ENCODE peak calls at places on chromosomes 12 and 14, in six cellular contexts. One of them, this sample, is unnamed. For H3K4me1, the result is how much of the 10 kb centered on the place peaks cover.

GRCh38 chr12:26233620-26234019 is 38.2 kb downstream of the SSPN start:
- DNase-seq in gastrocnemius medialis: no peak
- DNase-seq in sigmoid colon: no peak
- DNase-seq in body of pancreas: no peak
- DNase-seq in testis: peak
- DNase-seq in heart left ventricle: no peak
- DNase-seq in this sample: no peak

GRCh38 chr12:27012982-27013255 is 1.3 kb downstream of the TM7SF3 start:
- DNase-seq in body of pancreas: peak
- DNase-seq in heart left ventricle: no peak
- DNase-seq in testis: no peak
- DNase-seq in gastrocnemius medialis: no peak
- DNase-seq in sigmoid colon: no peak
- DNase-seq in this sample: no peak

GRCh38 chr14:88326352-88327103 is 3.5 kb upstream of the KCNK10 start:
- DNase-seq in heart left ventricle: no peak
- DNase-seq in testis: no peak
- DNase-seq in gastrocnemius medialis: no peak
- DNase-seq in sigmoid colon: no peak
- DNase-seq in body of pancreas: no peak
- DNase-seq in this sample: no peak

GRCh38 chr14:48857366-48857765 is 728.8 kb downstream of the RPS29 start:
- DNase-seq in testis: no peak
- DNase-seq in sigmoid colon: no peak
- DNase-seq in gastrocnemius medialis: no peak
- DNase-seq in body of pancreas: no peak
- DNase-seq in heart left ventricle: no peak
- DNase-seq in this sample: no peak

GRCh38 chr14:62251237-62251636 is 489.0 kb downstream of the SNAPC1 start:
- DNase-seq in body of pancreas: no peak
- DNase-seq in sigmoid colon: no peak
- DNase-seq in testis: no peak
- DNase-seq in heart left ventricle: no peak
- DNase-seq in gastrocnemius medialis: no peak
- DNase-seq in this sample: no peak

GRCh38 chr12:88111074-88111652 is 30.7 kb downstream of the CEP290 start:
- DNase-seq in testis: no peak
- DNase-seq in gastrocnemius medialis: no peak
- DNase-seq in sigmoid colon: no peak
- DNase-seq in body of pancreas: no peak
- DNase-seq in heart left ventricle: no peak
- DNase-seq in this sample: no peak

GRCh38 chr12:75650989-75651695 is 139.7 kb upstream of the KRR1 start:
- DNase-seq in body of pancreas: no peak
- DNase-seq in sigmoid colon: no peak
- DNase-seq in testis: peak
- DNase-seq in heart left ventricle: no peak
- DNase-seq in gastrocnemius medialis: no peak
- DNase-seq in this sample: no peak

GRCh38 chr12:31853977-31854376 is 105.2 kb upstream of the RESF1 start:
- DNase-seq in gastrocnemius medialis: no peak
- DNase-seq in testis: no peak
- DNase-seq in body of pancreas: no peak
- DNase-seq in sigmoid colon: no peak
- DNase-seq in heart left ventricle: no peak
- DNase-seq in this sample: no peak

GRCh38 chr12:42987216-42987631 is 397.7 kb upstream of the PRICKLE1 start:
- DNase-seq in gastrocnemius medialis: no peak
- DNase-seq in testis: no peak
- DNase-seq in sigmoid colon: no peak
- DNase-seq in body of pancreas: peak
- DNase-seq in heart left ventricle: no peak
- DNase-seq in this sample: no peak

GRCh38 chr14:32077081-32078029 is at the start of gene ARHGAP5:
- DNase-seq in heart left ventricle: peak
- DNase-seq in testis: peak
- DNase-seq in body of pancreas: peak
- DNase-seq in gastrocnemius medialis: peak
- DNase-seq in sigmoid colon: peak
- DNase-seq in this sample: peak

GRCh38 chr14:30988509-30988908 is 36.9 kb upstream of the AP4S1 start:
- DNase-seq in heart left ventricle: no peak
- DNase-seq in sigmoid colon: no peak
- DNase-seq in body of pancreas: no peak
- DNase-seq in gastrocnemius medialis: no peak
- DNase-seq in testis: no peak
- DNase-seq in this sample: no peak

GRCh38 chr12:89994901-89995300 is 286.3 kb upstream of the ATP2B1 start:
- DNase-seq in testis: no peak
- DNase-seq in gastrocnemius medialis: no peak
- DNase-seq in sigmoid colon: no peak
- DNase-seq in body of pancreas: no peak
- DNase-seq in heart left ventricle: no peak
- DNase-seq in this sample: no peak

GRCh38 chr14:99514552-99515300 is 33.5 kb downstream of the CCNK start:
- DNase-seq in body of pancreas: no peak
- DNase-seq in heart left ventricle: peak
- DNase-seq in testis: no peak
- DNase-seq in sigmoid colon: no peak
- DNase-seq in gastrocnemius medialis: no peak
- DNase-seq in this sample: no peak

GRCh38 chr14:95480109-95480886 is 36.2 kb downstream of the SYNE3 start:
- DNase-seq in gastrocnemius medialis: peak
- DNase-seq in heart left ventricle: peak
- DNase-seq in body of pancreas: peak
- DNase-seq in sigmoid colon: peak
- DNase-seq in testis: peak
- DNase-seq in this sample: no peak

DNA sequence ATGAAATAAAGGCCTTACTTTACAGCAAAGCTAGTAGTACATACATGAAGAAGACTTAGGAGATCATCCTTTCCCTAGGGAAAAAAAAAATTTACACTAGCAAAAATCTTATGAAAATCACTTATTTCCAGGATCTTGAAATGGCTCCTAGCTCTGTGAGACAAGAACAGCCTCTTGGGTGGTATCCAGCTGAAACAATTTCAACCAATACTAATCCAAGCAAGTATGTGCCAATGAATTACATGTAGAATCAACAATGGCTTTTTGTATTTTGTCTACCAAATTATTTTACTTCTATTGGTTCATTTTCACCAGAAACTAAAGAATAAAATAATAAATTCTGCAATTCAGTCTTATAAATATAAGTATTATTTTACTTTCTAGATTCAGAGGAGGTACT is 2.7 kb upstream of the SLCO1A2 start:
- DNase-seq in body of pancreas: no peak
- DNase-seq in gastrocnemius medialis: no peak
- DNase-seq in heart left ventricle: no peak
- DNase-seq in sigmoid colon: no peak
- DNase-seq in testis: no peak
- DNase-seq in this sample: no peak
- H3K4me1 ChIP-seq in body of pancreas: under half
- H3K4me1 ChIP-seq in gastrocnemius medialis: under half
- H3K4me1 ChIP-seq in heart left ventricle: under half
- H3K4me1 ChIP-seq in sigmoid colon: under half
- H3K4me1 ChIP-seq in testis: under half
- H3K4me1 ChIP-seq in this sample: under half

DNA sequence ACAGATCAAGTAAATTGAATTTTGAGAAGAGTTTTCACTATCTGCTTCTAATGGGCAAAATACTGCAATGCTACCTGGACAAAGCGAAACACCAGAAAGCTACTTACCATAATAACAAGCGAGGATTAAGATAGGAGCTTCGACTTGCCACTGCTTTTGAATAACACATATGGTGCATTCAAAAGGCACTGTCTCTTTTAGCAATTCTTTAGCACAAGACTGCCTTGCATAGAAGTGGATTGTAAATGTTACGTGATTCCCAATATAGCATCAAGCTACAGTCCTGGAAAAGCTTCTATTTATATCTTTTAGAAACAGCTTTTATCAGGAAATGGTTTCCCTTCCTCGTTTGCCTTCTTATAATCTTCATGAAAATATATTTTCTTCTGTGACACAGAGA is 258.7 kb upstream of the PDE3A start:
- DNase-seq in gastrocnemius medialis: no peak
- DNase-seq in heart left ventricle: no peak
- DNase-seq in testis: no peak
- DNase-seq in body of pancreas: no peak
- DNase-seq in sigmoid colon: no peak
- DNase-seq in this sample: no peak
- H3K4me3 ChIP-seq in gastrocnemius medialis: no peak
- H3K4me3 ChIP-seq in heart left ventricle: no peak
- H3K4me3 ChIP-seq in testis: no peak
- H3K4me3 ChIP-seq in body of pancreas: no peak
- H3K4me3 ChIP-seq in sigmoid colon: no peak
- H3K4me3 ChIP-seq in this sample: no peak

GRCh38 chr12:49230810-49231209 is 34.1 kb upstream of the TUBA1C start:
- DNase-seq in gastrocnemius medialis: no peak
- DNase-seq in heart left ventricle: no peak
- DNase-seq in body of pancreas: no peak
- DNase-seq in testis: no peak
- DNase-seq in sigmoid colon: no peak
- DNase-seq in this sample: no peak
- TF ChIP-seq POLR2A in gastrocnemius medialis: no peak
- TF ChIP-seq POLR2A in heart left ventricle: no peak
- TF ChIP-seq POLR2A in body of pancreas: no peak
- TF ChIP-seq POLR2A in testis: no peak
- TF ChIP-seq POLR2A in sigmoid colon: no peak
- TF ChIP-seq POLR2A in this sample: no peak

DNA sequence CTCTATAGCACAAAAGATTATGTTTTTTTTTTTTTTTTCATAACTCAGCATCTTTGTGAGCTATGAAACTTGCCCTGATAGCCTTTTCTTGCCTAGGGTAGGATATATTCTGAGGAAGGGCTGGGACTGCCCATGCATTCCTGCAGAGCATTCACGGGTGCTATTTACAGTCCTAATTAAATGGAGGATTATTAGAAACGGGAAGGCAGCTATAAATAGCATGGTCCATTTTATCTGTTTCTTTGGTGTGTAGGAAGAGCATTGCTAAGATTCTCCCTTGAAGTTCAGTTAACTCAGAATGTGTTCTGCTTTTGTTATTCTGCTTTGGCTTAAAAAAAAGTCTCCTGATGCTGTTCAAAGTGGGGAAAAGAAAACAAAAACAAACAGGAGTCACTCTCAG is 630.9 kb downstream of the DIO2 start:
- DNase-seq in sigmoid colon: no peak
- DNase-seq in testis: no peak
- DNase-seq in heart left ventricle: no peak
- DNase-seq in gastrocnemius medialis: no peak
- DNase-seq in body of pancreas: no peak
- DNase-seq in this sample: no peak
- H3K4me1 ChIP-seq in sigmoid colon: under half
- H3K4me1 ChIP-seq in testis: under half
- H3K4me1 ChIP-seq in heart left ventricle: under half
- H3K4me1 ChIP-seq in gastrocnemius medialis: under half
- H3K4me1 ChIP-seq in body of pancreas: under half
- H3K4me1 ChIP-seq in this sample: under half

GRCh38 chr14:93016275-93016845 is 93.4 kb downstream of the CHGA start:
- DNase-seq in body of pancreas: no peak
- DNase-seq in sigmoid colon: no peak
- DNase-seq in testis: no peak
- DNase-seq in heart left ventricle: no peak
- DNase-seq in gastrocnemius medialis: no peak
- DNase-seq in this sample: no peak
- H3K4me3 ChIP-seq in body of pancreas: no peak
- H3K4me3 ChIP-seq in sigmoid colon: no peak
- H3K4me3 ChIP-seq in testis: no peak
- H3K4me3 ChIP-seq in heart left ventricle: no peak
- H3K4me3 ChIP-seq in gastrocnemius medialis: no peak
- H3K4me3 ChIP-seq in this sample: no peak

GRCh38 chr14:68231832-68232642 is 412.5 kb downstream of the RAD51B start:
- DNase-seq in gastrocnemius medialis: no peak
- DNase-seq in sigmoid colon: no peak
- DNase-seq in body of pancreas: no peak
- DNase-seq in heart left ventricle: no peak
- DNase-seq in testis: no peak
- DNase-seq in this sample: no peak
- TF ChIP-seq POLR2A in gastrocnemius medialis: no peak
- TF ChIP-seq POLR2A in sigmoid colon: no peak
- TF ChIP-seq POLR2A in body of pancreas: peak
- TF ChIP-seq POLR2A in heart left ventricle: no peak
- TF ChIP-seq POLR2A in testis: no peak
- TF ChIP-seq POLR2A in this sample: no peak

GRCh38 chr12:6340745-6341438 is 984 bp downstream of the TNFRSF1A start:
- DNase-seq in gastrocnemius medialis: no peak
- DNase-seq in testis: no peak
- DNase-seq in sigmoid colon: no peak
- DNase-seq in heart left ventricle: peak
- DNase-seq in body of pancreas: no peak
- DNase-seq in this sample: no peak

GRCh38 chr12:6342140-6342889 is 439 bp upstream of the TNFRSF1A start:
- DNase-seq in heart left ventricle: no peak
- DNase-seq in testis: no peak
- DNase-seq in body of pancreas: no peak
- DNase-seq in sigmoid colon: no peak
- DNase-seq in gastrocnemius medialis: no peak
- DNase-seq in this sample: no peak

GRCh38 chr12:6338955-6339761 is 2.7 kb downstream of the TNFRSF1A start:
- DNase-seq in heart left ventricle: no peak
- DNase-seq in sigmoid colon: no peak
- DNase-seq in gastrocnemius medialis: no peak
- DNase-seq in testis: no peak
- DNase-seq in body of pancreas: no peak
- DNase-seq in this sample: no peak

GRCh38 chr12:6343518-6343917 is 1.6 kb upstream of the TNFRSF1A start:
- DNase-seq in gastrocnemius medialis: no peak
- DNase-seq in heart left ventricle: no peak
- DNase-seq in sigmoid colon: no peak
- DNase-seq in testis: no peak
- DNase-seq in body of pancreas: no peak
- DNase-seq in this sample: no peak

DNA sequence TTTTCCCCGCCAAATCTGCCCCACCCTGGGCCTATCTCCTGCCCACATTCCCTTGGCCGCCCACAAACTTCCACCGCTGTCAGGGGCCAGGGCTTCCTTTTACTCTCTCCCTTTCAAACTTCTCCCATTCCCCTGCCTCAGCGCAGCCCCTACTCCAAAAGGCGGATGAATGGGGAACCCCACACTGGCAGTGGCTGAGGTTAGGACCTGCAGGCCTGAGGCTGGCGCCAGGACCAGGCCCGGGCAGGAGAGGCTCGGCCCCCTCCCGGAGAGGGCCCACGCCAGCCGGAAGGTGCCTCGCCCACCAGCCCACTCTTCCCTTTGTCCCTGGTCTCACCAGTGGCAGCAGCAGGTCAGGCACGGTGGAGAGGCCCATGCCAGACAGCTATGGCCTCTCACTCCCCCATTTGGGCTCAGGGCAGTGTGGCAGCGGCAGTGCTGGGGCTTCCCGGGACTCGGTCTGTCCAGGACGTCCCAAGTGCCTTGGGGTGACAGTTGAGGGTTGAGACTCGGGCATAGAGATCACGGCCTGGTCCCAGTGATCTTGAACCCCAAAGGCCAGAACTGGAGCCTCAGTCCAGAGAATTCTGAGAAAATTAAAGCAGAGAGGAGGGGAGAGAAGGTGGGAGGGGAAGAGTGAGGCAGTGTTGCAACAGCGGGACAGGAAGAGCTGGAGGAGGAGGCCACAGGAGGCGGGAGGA is at the start of gene TNFRSF1A:
- DNase-seq in testis: peak
- DNase-seq in body of pancreas: peak
- DNase-seq in heart left ventricle: peak
- DNase-seq in gastrocnemius medialis: peak
- DNase-seq in sigmoid colon: peak
- DNase-seq in this sample: peak
- H3K4me1 ChIP-seq in testis: half or more
- H3K4me1 ChIP-seq in body of pancreas: half or more
- H3K4me1 ChIP-seq in heart left ventricle: under half
- H3K4me1 ChIP-seq in gastrocnemius medialis: half or more
- H3K4me1 ChIP-seq in sigmoid colon: under half
- H3K4me1 ChIP-seq in this sample: under half